ENCODE peak calls at places on chromosomes 5 and 9, in five cellular contexts. One of them, this sample, is unnamed.

GRCh38 chr9:117744856-117745389 is 40.7 kb downstream of the TLR4 start:
- DNase-seq in activated CD4-positive, alpha-beta T cell treated with anti-CD3 and anti-CD28 coated beads, Interleukin-2, amount 50 U/mL, for 1 hour: no peak
- DNase-seq in amygdala: peak
- DNase-seq in NCI-H1092 treated with DMSO at 0.1 percent for 48 hours: peak
- DNase-seq in HCT116: no peak
- DNase-seq in this sample: peak

GRCh38 chr5:151680944-151681427 is 5.7 kb downstream of the SPARC start:
- DNase-seq in activated CD4-positive, alpha-beta T cell treated with anti-CD3 and anti-CD28 coated beads, Interleukin-2, amount 50 U/mL, for 1 hour: no peak
- DNase-seq in NCI-H1092 treated with DMSO at 0.1 percent for 48 hours: no peak
- DNase-seq in HCT116: no peak
- DNase-seq in amygdala: no peak
- DNase-seq in this sample: peak

GRCh38 chr5:120457839-120458507 is 6.1 kb upstream of the PRR16 start:
- DNase-seq in NCI-H1092 treated with DMSO at 0.1 percent for 48 hours: peak
- DNase-seq in amygdala: no peak
- DNase-seq in HCT116: peak
- DNase-seq in activated CD4-positive, alpha-beta T cell treated with anti-CD3 and anti-CD28 coated beads, Interleukin-2, amount 50 U/mL, for 1 hour: peak
- DNase-seq in this sample: no peak

GRCh38 chr5:143168877-143169810 is 234.3 kb downstream of the NR3C1 start:
- DNase-seq in HCT116: no peak
- DNase-seq in NCI-H1092 treated with DMSO at 0.1 percent for 48 hours: no peak
- DNase-seq in amygdala: no peak
- DNase-seq in activated CD4-positive, alpha-beta T cell treated with anti-CD3 and anti-CD28 coated beads, Interleukin-2, amount 50 U/mL, for 1 hour: no peak
- DNase-seq in this sample: no peak

GRCh38 chr5:136776022-136776927 is 410.9 kb upstream of the TRPC7 start:
- DNase-seq in activated CD4-positive, alpha-beta T cell treated with anti-CD3 and anti-CD28 coated beads, Interleukin-2, amount 50 U/mL, for 1 hour: no peak
- DNase-seq in NCI-H1092 treated with DMSO at 0.1 percent for 48 hours: no peak
- DNase-seq in amygdala: no peak
- DNase-seq in HCT116: no peak
- DNase-seq in this sample: no peak

GRCh38 chr9:122821278-122821952 is 7.0 kb downstream of the PDCL start:
- DNase-seq in HCT116: no peak
- DNase-seq in amygdala: no peak
- DNase-seq in NCI-H1092 treated with DMSO at 0.1 percent for 48 hours: no peak
- DNase-seq in activated CD4-positive, alpha-beta T cell treated with anti-CD3 and anti-CD28 coated beads, Interleukin-2, amount 50 U/mL, for 1 hour: no peak
- DNase-seq in this sample: no peak

GRCh38 chr9:130862217-130862616 is 27.2 kb downstream of the ABL1 start:
- DNase-seq in HCT116: no peak
- DNase-seq in NCI-H1092 treated with DMSO at 0.1 percent for 48 hours: no peak
- DNase-seq in amygdala: no peak
- DNase-seq in activated CD4-positive, alpha-beta T cell treated with anti-CD3 and anti-CD28 coated beads, Interleukin-2, amount 50 U/mL, for 1 hour: no peak
- DNase-seq in this sample: no peak

GRCh38 chr9:90169490-90169889 is 473.1 kb downstream of the DIRAS2 start:
- DNase-seq in activated CD4-positive, alpha-beta T cell treated with anti-CD3 and anti-CD28 coated beads, Interleukin-2, amount 50 U/mL, for 1 hour: no peak
- DNase-seq in HCT116: no peak
- DNase-seq in NCI-H1092 treated with DMSO at 0.1 percent for 48 hours: peak
- DNase-seq in amygdala: no peak
- DNase-seq in this sample: no peak

GRCh38 chr5:54610197-54610898 is 92.8 kb downstream of the SNX18 start:
- DNase-seq in activated CD4-positive, alpha-beta T cell treated with anti-CD3 and anti-CD28 coated beads, Interleukin-2, amount 50 U/mL, for 1 hour: no peak
- DNase-seq in amygdala: no peak
- DNase-seq in HCT116: no peak
- DNase-seq in NCI-H1092 treated with DMSO at 0.1 percent for 48 hours: no peak
- DNase-seq in this sample: no peak

GRCh38 chr5:14204011-14204670 is 61.0 kb downstream of the TRIO start:
- DNase-seq in amygdala: no peak
- DNase-seq in NCI-H1092 treated with DMSO at 0.1 percent for 48 hours: no peak
- DNase-seq in HCT116: no peak
- DNase-seq in activated CD4-positive, alpha-beta T cell treated with anti-CD3 and anti-CD28 coated beads, Interleukin-2, amount 50 U/mL, for 1 hour: no peak
- DNase-seq in this sample: no peak

GRCh38 chr5:169592937-169593650 is 9.5 kb downstream of the SPDL1 start:
- DNase-seq in activated CD4-positive, alpha-beta T cell treated with anti-CD3 and anti-CD28 coated beads, Interleukin-2, amount 50 U/mL, for 1 hour: no peak
- DNase-seq in amygdala: no peak
- DNase-seq in NCI-H1092 treated with DMSO at 0.1 percent for 48 hours: no peak
- DNase-seq in HCT116: no peak
- DNase-seq in this sample: no peak

GRCh38 chr5:106269252-106269843 is 1401.4 kb downstream of the EFNA5 start:
- DNase-seq in NCI-H1092 treated with DMSO at 0.1 percent for 48 hours: no peak
- DNase-seq in amygdala: no peak
- DNase-seq in HCT116: peak
- DNase-seq in activated CD4-positive, alpha-beta T cell treated with anti-CD3 and anti-CD28 coated beads, Interleukin-2, amount 50 U/mL, for 1 hour: no peak
- DNase-seq in this sample: no peak

GRCh38 chr5:131419877-131420276 is 156.0 kb downstream of the CDC42SE2 start:
- DNase-seq in HCT116: no peak
- DNase-seq in amygdala: no peak
- DNase-seq in activated CD4-positive, alpha-beta T cell treated with anti-CD3 and anti-CD28 coated beads, Interleukin-2, amount 50 U/mL, for 1 hour: no peak
- DNase-seq in NCI-H1092 treated with DMSO at 0.1 percent for 48 hours: no peak
- DNase-seq in this sample: no peak

GRCh38 chr5:120735076-120735475 is 271.0 kb downstream of the PRR16 start:
- DNase-seq in activated CD4-positive, alpha-beta T cell treated with anti-CD3 and anti-CD28 coated beads, Interleukin-2, amount 50 U/mL, for 1 hour: no peak
- DNase-seq in amygdala: no peak
- DNase-seq in HCT116: no peak
- DNase-seq in NCI-H1092 treated with DMSO at 0.1 percent for 48 hours: no peak
- DNase-seq in this sample: no peak

GRCh38 chr5:68169898-68170297 is 45.7 kb upstream of the PIK3R1 start:
- DNase-seq in activated CD4-positive, alpha-beta T cell treated with anti-CD3 and anti-CD28 coated beads, Interleukin-2, amount 50 U/mL, for 1 hour: no peak
- DNase-seq in HCT116: no peak
- DNase-seq in NCI-H1092 treated with DMSO at 0.1 percent for 48 hours: no peak
- DNase-seq in amygdala: no peak
- DNase-seq in this sample: no peak